ENCODE peak calls at places on chromosomes 11 and 22, in eight cellular contexts. One of them, this sample, is unnamed. For H3K4me1, the result is how much of the 10 kb centered on the place peaks cover.

GRCh38 chr11:27173545-27173944 is 132.9 kb downstream of the BBOX1 start:
- DNase-seq in psoas muscle: no peak
- DNase-seq in left lung: no peak
- DNase-seq in HepG2: no peak
- DNase-seq in tibial nerve: no peak
- DNase-seq in adipocyte: no peak
- DNase-seq in heart right ventricle: no peak
- DNase-seq in pancreas: no peak
- DNase-seq in this sample: no peak

GRCh38 chr11:111586305-111586915 is 15.8 kb upstream of the SIK2 start:
- DNase-seq in psoas muscle: no peak
- DNase-seq in left lung: no peak
- DNase-seq in HepG2: peak
- DNase-seq in tibial nerve: peak
- DNase-seq in adipocyte: peak
- DNase-seq in heart right ventricle: no peak
- DNase-seq in pancreas: no peak
- DNase-seq in this sample: peak

GRCh38 chr11:100632970-100633452 is 54.1 kb upstream of the ARHGAP42 start:
- DNase-seq in psoas muscle: peak
- DNase-seq in left lung: peak
- DNase-seq in HepG2: peak
- DNase-seq in tibial nerve: peak
- DNase-seq in adipocyte: peak
- DNase-seq in heart right ventricle: peak
- DNase-seq in pancreas: no peak
- DNase-seq in this sample: peak

GRCh38 chr11:104164028-104164520 is at the start of gene PDGFD:
- DNase-seq in psoas muscle: peak
- DNase-seq in left lung: peak
- DNase-seq in HepG2: peak
- DNase-seq in tibial nerve: peak
- DNase-seq in adipocyte: peak
- DNase-seq in heart right ventricle: peak
- DNase-seq in pancreas: peak
- DNase-seq in this sample: peak

GRCh38 chr11:45052361-45052760 is 94.1 kb upstream of the PRDM11 start:
- DNase-seq in psoas muscle: no peak
- DNase-seq in left lung: no peak
- DNase-seq in HepG2: no peak
- DNase-seq in tibial nerve: no peak
- DNase-seq in adipocyte: no peak
- DNase-seq in heart right ventricle: no peak
- DNase-seq in pancreas: no peak
- DNase-seq in this sample: no peak

GRCh38 chr11:130671801-130672700 is 223.6 kb downstream of the ADAMTS15 start:
- DNase-seq in psoas muscle: peak
- DNase-seq in left lung: peak
- DNase-seq in HepG2: no peak
- DNase-seq in tibial nerve: peak
- DNase-seq in adipocyte: peak
- DNase-seq in heart right ventricle: peak
- DNase-seq in pancreas: no peak
- DNase-seq in this sample: peak

GRCh38 chr11:122115520-122116343 is at the start of gene BLID:
- DNase-seq in psoas muscle: peak
- DNase-seq in left lung: no peak
- DNase-seq in HepG2: peak
- DNase-seq in tibial nerve: peak
- DNase-seq in adipocyte: peak
- DNase-seq in heart right ventricle: peak
- DNase-seq in pancreas: no peak
- DNase-seq in this sample: peak

GRCh38 chr11:43547900-43548381 is 132.6 kb upstream of the HSD17B12 start:
- DNase-seq in psoas muscle: no peak
- DNase-seq in left lung: no peak
- DNase-seq in HepG2: no peak
- DNase-seq in tibial nerve: no peak
- DNase-seq in adipocyte: no peak
- DNase-seq in heart right ventricle: peak
- DNase-seq in pancreas: peak
- DNase-seq in this sample: peak

GRCh38 chr11:85725510-85726258 is 39.7 kb upstream of the CCDC89 start:
- DNase-seq in psoas muscle: no peak
- DNase-seq in left lung: no peak
- DNase-seq in HepG2: no peak
- DNase-seq in tibial nerve: no peak
- DNase-seq in adipocyte: peak
- DNase-seq in heart right ventricle: no peak
- DNase-seq in pancreas: no peak
- DNase-seq in this sample: peak

GRCh38 chr11:8683115-8683807 is 669 bp downstream of the RPL27A start:
- DNase-seq in psoas muscle: no peak
- DNase-seq in left lung: no peak
- DNase-seq in HepG2: no peak
- DNase-seq in tibial nerve: no peak
- DNase-seq in adipocyte: peak
- DNase-seq in heart right ventricle: no peak
- DNase-seq in pancreas: no peak
- DNase-seq in this sample: no peak

GRCh38 chr11:120130176-120130980 is 7.5 kb downstream of the TRIM29 start:
- DNase-seq in psoas muscle: no peak
- DNase-seq in left lung: peak
- DNase-seq in HepG2: no peak
- DNase-seq in tibial nerve: no peak
- DNase-seq in adipocyte: no peak
- DNase-seq in heart right ventricle: no peak
- DNase-seq in pancreas: no peak
- DNase-seq in this sample: no peak

GRCh38 chr11:57802411-57802810 is 40.8 kb downstream of the CTNND1 start:
- DNase-seq in psoas muscle: no peak
- DNase-seq in left lung: no peak
- DNase-seq in HepG2: no peak
- DNase-seq in tibial nerve: no peak
- DNase-seq in adipocyte: no peak
- DNase-seq in heart right ventricle: no peak
- DNase-seq in pancreas: no peak
- DNase-seq in this sample: no peak

GRCh38 chr11:64150481-64151239 is 15.3 kb downstream of the MACROD1 start:
- DNase-seq in psoas muscle: peak
- DNase-seq in left lung: no peak
- DNase-seq in HepG2: no peak
- DNase-seq in tibial nerve: no peak
- DNase-seq in adipocyte: no peak
- DNase-seq in heart right ventricle: peak
- DNase-seq in pancreas: peak
- DNase-seq in this sample: peak

GRCh38 chr11:1128333-1129142 is 29.2 kb upstream of the MUC5AC start:
- DNase-seq in psoas muscle: no peak
- DNase-seq in left lung: no peak
- DNase-seq in HepG2: no peak
- DNase-seq in tibial nerve: no peak
- DNase-seq in adipocyte: no peak
- DNase-seq in heart right ventricle: no peak
- DNase-seq in pancreas: peak
- DNase-seq in this sample: no peak

GRCh38 chr11:107675902-107676301 is 36.0 kb downstream of the SLN start:
- DNase-seq in psoas muscle: no peak
- DNase-seq in left lung: no peak
- DNase-seq in HepG2: no peak
- DNase-seq in tibial nerve: no peak
- DNase-seq in adipocyte: no peak
- DNase-seq in heart right ventricle: no peak
- DNase-seq in pancreas: no peak
- DNase-seq in this sample: no peak

GRCh38 chr11:43904737-43905515 is 24.3 kb downstream of the ALKBH3 start:
- DNase-seq in psoas muscle: no peak
- DNase-seq in left lung: no peak
- DNase-seq in HepG2: no peak
- DNase-seq in tibial nerve: no peak
- DNase-seq in adipocyte: peak
- DNase-seq in heart right ventricle: no peak
- DNase-seq in pancreas: no peak
- DNase-seq in this sample: no peak

GRCh38 chr22:48044484-48045060 is 1282.1 kb downstream of the TBC1D22A start:
- DNase-seq in psoas muscle: no peak
- DNase-seq in left lung: no peak
- DNase-seq in HepG2: no peak
- DNase-seq in tibial nerve: no peak
- DNase-seq in adipocyte: no peak
- DNase-seq in heart right ventricle: no peak
- DNase-seq in pancreas: no peak
- DNase-seq in this sample: no peak

GRCh38 chr11:107593941-107594340 is 3.0 kb downstream of the ELMOD1 start:
- DNase-seq in psoas muscle: no peak
- DNase-seq in left lung: no peak
- DNase-seq in HepG2: no peak
- DNase-seq in tibial nerve: no peak
- DNase-seq in adipocyte: no peak
- DNase-seq in heart right ventricle: no peak
- DNase-seq in pancreas: no peak
- DNase-seq in this sample: no peak

GRCh38 chr11:99683933-99684332 is 663.2 kb downstream of the CNTN5 start:
- DNase-seq in psoas muscle: no peak
- DNase-seq in left lung: no peak
- DNase-seq in HepG2: no peak
- DNase-seq in tibial nerve: no peak
- DNase-seq in adipocyte: no peak
- DNase-seq in heart right ventricle: no peak
- DNase-seq in pancreas: no peak
- DNase-seq in this sample: no peak

GRCh38 chr11:34633640-34633989 is 12.7 kb downstream of the EHF start:
- DNase-seq in psoas muscle: no peak
- DNase-seq in left lung: no peak
- DNase-seq in HepG2: no peak
- DNase-seq in tibial nerve: no peak
- DNase-seq in adipocyte: no peak
- DNase-seq in heart right ventricle: no peak
- DNase-seq in pancreas: no peak
- DNase-seq in this sample: no peak

GRCh38 chr11:34633990-34634725 is 13.3 kb downstream of the EHF start:
- DNase-seq in psoas muscle: no peak
- DNase-seq in left lung: no peak
- DNase-seq in HepG2: peak
- DNase-seq in tibial nerve: peak
- DNase-seq in adipocyte: peak
- DNase-seq in heart right ventricle: no peak
- DNase-seq in pancreas: no peak
- DNase-seq in this sample: peak

GRCh38 chr11:34637303-34637702 is 16.4 kb downstream of the EHF start:
- DNase-seq in psoas muscle: no peak
- DNase-seq in left lung: no peak
- DNase-seq in HepG2: no peak
- DNase-seq in tibial nerve: no peak
- DNase-seq in adipocyte: no peak
- DNase-seq in heart right ventricle: peak
- DNase-seq in pancreas: no peak
- DNase-seq in this sample: no peak

GRCh38 chr11:34638897-34639296 is 18.0 kb downstream of the EHF start:
- DNase-seq in psoas muscle: no peak
- DNase-seq in left lung: no peak
- DNase-seq in HepG2: no peak
- DNase-seq in tibial nerve: no peak
- DNase-seq in adipocyte: no peak
- DNase-seq in heart right ventricle: no peak
- DNase-seq in pancreas: no peak
- DNase-seq in this sample: no peak

GRCh38 chr11:34636127-34636526 is 15.2 kb downstream of the EHF start:
- DNase-seq in psoas muscle: no peak
- DNase-seq in left lung: no peak
- DNase-seq in HepG2: no peak
- DNase-seq in tibial nerve: no peak
- DNase-seq in adipocyte: no peak
- DNase-seq in heart right ventricle: no peak
- DNase-seq in pancreas: no peak
- DNase-seq in this sample: no peak
- H3K4me1 ChIP-seq in psoas muscle: under half
- H3K4me1 ChIP-seq in left lung: under half
- H3K4me1 ChIP-seq in HepG2: half or more
- H3K4me1 ChIP-seq in tibial nerve: under half
- H3K4me1 ChIP-seq in adipocyte: under half
- H3K4me1 ChIP-seq in heart right ventricle: under half
- H3K4me1 ChIP-seq in pancreas: half or more
- H3K4me1 ChIP-seq in this sample: under half

GRCh38 chr11:62712413-62712812 is 4.9 kb downstream of the GNG3 start:
- DNase-seq in psoas muscle: no peak
- DNase-seq in left lung: no peak
- DNase-seq in HepG2: no peak
- DNase-seq in tibial nerve: no peak
- DNase-seq in adipocyte: no peak
- DNase-seq in heart right ventricle: no peak
- DNase-seq in pancreas: no peak
- DNase-seq in this sample: no peak
- H3K4me3 ChIP-seq in psoas muscle: no peak
- H3K4me3 ChIP-seq in left lung: no peak
- H3K4me3 ChIP-seq in HepG2: no peak
- H3K4me3 ChIP-seq in tibial nerve: no peak
- H3K4me3 ChIP-seq in adipocyte: no peak
- H3K4me3 ChIP-seq in heart right ventricle: no peak
- H3K4me3 ChIP-seq in pancreas: no peak
- H3K4me3 ChIP-seq in this sample: no peak

GRCh38 chr22:35378547-35379078 is 2.3 kb upstream of the HMOX1 start:
- DNase-seq in psoas muscle: no peak
- DNase-seq in left lung: no peak
- DNase-seq in HepG2: peak
- DNase-seq in tibial nerve: no peak
- DNase-seq in adipocyte: no peak
- DNase-seq in heart right ventricle: no peak
- DNase-seq in pancreas: no peak
- DNase-seq in this sample: no peak

GRCh38 chr22:35379146-35379993 is 1.5 kb upstream of the HMOX1 start:
- DNase-seq in psoas muscle: no peak
- DNase-seq in left lung: no peak
- DNase-seq in HepG2: peak
- DNase-seq in tibial nerve: no peak
- DNase-seq in adipocyte: no peak
- DNase-seq in heart right ventricle: no peak
- DNase-seq in pancreas: no peak
- DNase-seq in this sample: peak

GRCh38 chr22:35377735-35378134 is 3.2 kb upstream of the HMOX1 start:
- DNase-seq in psoas muscle: no peak
- DNase-seq in left lung: no peak
- DNase-seq in HepG2: no peak
- DNase-seq in tibial nerve: no peak
- DNase-seq in adipocyte: no peak
- DNase-seq in heart right ventricle: no peak
- DNase-seq in pancreas: no peak
- DNase-seq in this sample: no peak

GRCh38 chr22:35376728-35377472 is 4.0 kb upstream of the HMOX1 start:
- DNase-seq in psoas muscle: peak
- DNase-seq in left lung: peak
- DNase-seq in HepG2: peak
- DNase-seq in tibial nerve: peak
- DNase-seq in adipocyte: peak
- DNase-seq in heart right ventricle: peak
- DNase-seq in pancreas: peak
- DNase-seq in this sample: peak

GRCh38 chr22:35375031-35375430 is 5.9 kb upstream of the HMOX1 start:
- DNase-seq in psoas muscle: no peak
- DNase-seq in left lung: no peak
- DNase-seq in HepG2: no peak
- DNase-seq in tibial nerve: no peak
- DNase-seq in adipocyte: no peak
- DNase-seq in heart right ventricle: no peak
- DNase-seq in pancreas: no peak
- DNase-seq in this sample: no peak
- H3K4me1 ChIP-seq in psoas muscle: under half
- H3K4me1 ChIP-seq in left lung: half or more
- H3K4me1 ChIP-seq in HepG2: half or more
- H3K4me1 ChIP-seq in tibial nerve: under half
- H3K4me1 ChIP-seq in adipocyte: half or more
- H3K4me1 ChIP-seq in heart right ventricle: under half
- H3K4me1 ChIP-seq in pancreas: under half
- H3K4me1 ChIP-seq in this sample: under half

GRCh38 chr11:67098799-67099198 is 20.3 kb upstream of the KDM2A start:
- DNase-seq in psoas muscle: no peak
- DNase-seq in left lung: no peak
- DNase-seq in HepG2: no peak
- DNase-seq in tibial nerve: no peak
- DNase-seq in adipocyte: no peak
- DNase-seq in heart right ventricle: no peak
- DNase-seq in pancreas: peak
- DNase-seq in this sample: no peak
- H3K4me3 ChIP-seq in psoas muscle: no peak
- H3K4me3 ChIP-seq in left lung: no peak
- H3K4me3 ChIP-seq in HepG2: no peak
- H3K4me3 ChIP-seq in tibial nerve: no peak
- H3K4me3 ChIP-seq in adipocyte: no peak
- H3K4me3 ChIP-seq in heart right ventricle: no peak
- H3K4me3 ChIP-seq in pancreas: no peak
- H3K4me3 ChIP-seq in this sample: no peak